ENCODE peak calls at places on chromosomes 6 and 20, in nine cellular contexts. F is upper lobe of right lung; O is A549; E is colonic mucosa; D is GM12878; M is CD8-positive, alpha-beta T cell; X is esophagus squamous epithelium; B is left ventricle myocardium inferior; L is gastrocnemius medialis. C is an unnamed sample.

GRCh38 chr20:61352381-61353260 is 100.6 kb downstream of the CDH4 start:
- DNase-seq in F (no peak), O (no peak), E (no peak), D (no peak), M (no peak), X (no peak), B (no peak), L (no peak), C (no peak)

GRCh38 chr20:62716198-62716940 is 7.7 kb downstream of the NTSR1 start:
- DNase-seq in F (no peak), O (no peak), E (no peak), D (no peak), M (peak; percentile 60), X (no peak), B (no peak), L (no peak), C (no peak)

GRCh38 chr6:105116150-105116549 is 63.7 kb downstream of the POPDC3 start:
- DNase-seq in F (no peak), O (no peak), E (no peak), D (no peak), M (no peak), X (no peak), B (no peak), L (no peak), C (no peak)

GRCh38 chr6:44064089-44064947 is 62.9 kb downstream of the MRPL14 start:
- DNase-seq in F (peak; percentile 71), O (peak; percentile 69), E (no peak), D (no peak), M (no peak), X (no peak), B (peak; percentile 39), L (peak; percentile 54), C (peak; percentile 89)

GRCh38 chr20:18728165-18728866 is 85.3 kb upstream of the SCP2D1 start:
- DNase-seq in F (no peak), O (no peak), E (no peak), D (peak; percentile 70), M (no peak), X (no peak), B (no peak), L (no peak), C (no peak)

GRCh38 chr6:167918507-167919278 is 78.8 kb upstream of the KIF25 start:
- DNase-seq in F (no peak), O (no peak), E (no peak), D (no peak), M (no peak), X (no peak), B (no peak), L (no peak), C (no peak)

GRCh38 chr20:47396762-47397476 is 40.4 kb upstream of the ZMYND8 start:
- DNase-seq in F (no peak), O (no peak), E (no peak), D (no peak), M (no peak), X (no peak), B (no peak), L (no peak), C (no peak)

GRCh38 chr6:145749632-145750031 is 14.3 kb upstream of the EPM2A start:
- DNase-seq in F (no peak), O (no peak), E (no peak), D (no peak), M (no peak), X (no peak), B (no peak), L (no peak), C (no peak)

GRCh38 chr6:72205500-72205899 is 319.1 kb downstream of the RIMS1 start:
- DNase-seq in F (no peak), O (no peak), E (no peak), D (no peak), M (no peak), X (no peak), B (no peak), L (no peak), C (no peak)

GRCh38 chr6:25641377-25641776 is 10.6 kb upstream of the SCGN start:
- DNase-seq in F (no peak), O (no peak), E (no peak), D (no peak), M (no peak), X (no peak), B (no peak), L (no peak), C (no peak)

GRCh38 chr6:143962644-143962929 is 45.5 kb downstream of the PLAGL1 start:
- DNase-seq in F (no peak), O (no peak), E (no peak), D (no peak), M (no peak), X (no peak), B (no peak), L (no peak), C (no peak)
- TF ChIP-seq CTCF in F (peak; percentile 45), O (no peak), E (no peak), D (no peak), M (no peak), X (no peak), B (peak; percentile 51), L (no peak), C (no peak)

GRCh38 chr6:52576392-52577021 is 353 bp downstream of the TRAM2 start:
- DNase-seq in F (peak; percentile 83), O (peak; percentile 67), E (peak; percentile 68), D (peak; percentile 37), M (peak; percentile 51), X (peak; percentile 27), B (peak; percentile 65), L (peak; percentile 53), C (no peak)

GRCh38 chr6:52575490-52575868 is 1.4 kb downstream of the TRAM2 start:
- DNase-seq in F (no peak), O (no peak), E (no peak), D (no peak), M (no peak), X (no peak), B (no peak), L (no peak), C (no peak)

GRCh38 chr6:52576054-52576391 is 837 bp downstream of the TRAM2 start:
- DNase-seq in F (no peak), O (no peak), E (no peak), D (no peak), M (no peak), X (no peak), B (no peak), L (peak; percentile 20), C (no peak)

GRCh38 chr6:52577778-52578473 is 1.1 kb upstream of the TRAM2 start:
- DNase-seq in F (no peak), O (no peak), E (no peak), D (no peak), M (no peak), X (no peak), B (no peak), L (no peak), C (no peak)

DNA sequence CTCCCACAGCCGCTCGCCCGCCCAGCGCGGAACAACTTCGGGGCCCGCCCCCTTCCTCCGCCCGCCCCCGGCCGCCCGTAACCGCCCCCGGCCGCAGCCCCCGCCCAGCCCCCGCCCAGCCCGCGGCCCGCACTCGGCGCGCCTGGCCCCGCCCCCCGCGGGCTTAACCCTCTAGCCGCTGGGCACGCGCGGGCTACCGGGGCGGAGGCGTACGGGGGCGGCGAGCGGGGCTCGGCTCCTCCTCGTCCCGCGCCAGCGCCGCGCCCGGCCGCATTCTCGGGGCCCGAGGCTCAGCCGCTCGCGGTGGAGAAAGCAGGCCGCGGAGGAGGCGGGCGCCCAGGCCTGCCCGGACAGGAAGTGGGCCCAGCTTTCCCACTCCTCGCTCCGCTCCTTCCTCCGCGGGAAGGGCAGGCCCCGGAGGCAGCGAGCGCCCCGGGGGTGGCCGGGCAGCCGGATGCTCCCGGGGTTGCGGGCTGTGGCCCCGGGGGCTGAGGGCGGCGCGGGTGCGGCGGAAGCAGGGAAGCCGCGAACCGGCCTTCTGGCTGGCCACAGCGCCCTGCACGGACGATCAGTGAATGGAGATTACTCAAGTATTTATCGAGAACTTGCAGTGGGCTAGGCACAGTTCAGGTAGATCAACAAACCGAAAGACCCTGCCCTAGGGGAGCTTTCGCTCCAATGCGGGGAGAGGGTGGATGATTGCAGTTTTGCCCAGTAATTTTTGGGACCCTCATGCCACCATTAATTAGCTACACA is at the start of gene TRAM2:
- DNase-seq in F (peak; percentile 93), O (peak; percentile 40), E (peak; percentile 84), D (no peak), M (peak; percentile 77), X (peak; percentile 27), B (peak; percentile 91), L (peak; percentile 69), C (peak; percentile 16)
- H3K4me1 ChIP-seq in F (peaks cover 32% of the 10 kb centered on the region), O (peaks cover 39% of the 10 kb centered on the region), E (peaks cover 3% of the 10 kb centered on the region), D (peaks cover 30% of the 10 kb centered on the region), M (peaks cover 44% of the 10 kb centered on the region), X (peaks cover 58% of the 10 kb centered on the region), B (peaks cover 60% of the 10 kb centered on the region), L (peaks cover 29% of the 10 kb centered on the region), C (peaks cover 26% of the 10 kb centered on the region)

GRCh38 chr20:38245753-38246152 is 14.8 kb downstream of the KIAA1755 start:
- DNase-seq in F (peak; percentile 21), O (no peak), E (no peak), D (no peak), M (no peak), X (no peak), B (no peak), L (peak; percentile 60), C (no peak)

GRCh38 chr20:38239406-38239805 is 21.1 kb downstream of the KIAA1755 start:
- DNase-seq in F (no peak), O (no peak), E (no peak), D (no peak), M (no peak), X (no peak), B (no peak), L (no peak), C (no peak)

GRCh38 chr20:38241201-38241600 is 19.3 kb downstream of the KIAA1755 start:
- DNase-seq in F (no peak), O (no peak), E (no peak), D (no peak), M (no peak), X (no peak), B (no peak), L (no peak), C (no peak)

GRCh38 chr20:38243617-38244016 is 16.9 kb downstream of the KIAA1755 start:
- DNase-seq in F (no peak), O (no peak), E (no peak), D (no peak), M (no peak), X (no peak), B (no peak), L (peak; percentile 32), C (no peak)

DNA sequence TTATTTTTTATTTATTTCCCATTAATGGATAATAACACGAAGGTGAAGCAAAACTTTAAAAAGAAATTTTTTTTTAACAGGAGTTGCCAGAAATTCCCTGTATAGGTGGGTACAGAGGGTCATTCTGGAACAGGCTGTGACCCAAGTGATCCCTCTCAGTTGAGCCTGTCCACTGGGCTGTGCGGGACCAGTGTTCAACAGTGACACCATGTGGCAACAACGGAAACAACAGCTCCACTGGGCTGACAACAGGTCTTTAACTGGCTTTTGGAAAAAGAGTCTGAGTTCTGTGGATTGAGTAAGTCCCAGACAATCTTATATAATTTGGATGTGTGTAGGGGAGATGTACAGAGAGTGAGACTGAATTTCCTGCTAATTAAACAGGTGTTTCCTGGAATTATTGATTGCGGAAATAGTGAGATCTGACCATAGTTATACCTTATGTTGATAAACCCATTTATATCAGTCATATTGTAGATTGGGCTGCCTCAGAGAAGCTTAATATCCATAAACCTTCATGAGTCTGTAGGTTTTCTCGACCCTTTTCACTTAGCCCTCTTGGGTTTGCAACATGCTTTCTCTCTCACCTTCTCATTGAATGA is 17.6 kb downstream of the KIAA1755 start:
- DNase-seq in F (peak; percentile 7), O (no peak), E (no peak), D (no peak), M (no peak), X (no peak), B (no peak), L (no peak), C (no peak)
- TF ChIP-seq CTCF in F (peak; percentile 22), O (peak; percentile 32), E (no peak), D (peak; percentile 29), M (peak; percentile 9), X (peak; percentile 12), B (peak; percentile 26), L (no peak), C (peak; percentile 15)

GRCh38 chr20:63929071-63929470 is 27.1 kb downstream of the UCKL1 start:
- DNase-seq in F (no peak), O (no peak), E (no peak), D (no peak), M (no peak), X (no peak), B (no peak), L (no peak), C (no peak)
- H3K4me1 ChIP-seq in F (no peaks in the 10 kb centered on the region), O (no peaks in the 10 kb centered on the region), E (no peaks in the 10 kb centered on the region), D (no peaks in the 10 kb centered on the region), M (no peaks in the 10 kb centered on the region), X (peaks cover 6% of the 10 kb centered on the region), B (peaks cover 55% of the 10 kb centered on the region), L (peaks cover 10% of the 10 kb centered on the region), C (peaks cover 5% of the 10 kb centered on the region)

C was measured in ascending aorta.